ENCODE peak calls at places on chromosomes 11 and 22, in seven cellular contexts. One of them, this sample, is unnamed.

GRCh38 chr11:10590516-10590915 is 22.1 kb upstream of the LYVE1 start:
- DNase-seq in HepG2: no peak
- DNase-seq in H1: no peak
- DNase-seq in GM12878: no peak
- DNase-seq in K562: no peak
- DNase-seq in IMR-90: peak
- DNase-seq in HCT116: no peak
- DNase-seq in this sample: no peak

GRCh38 chr11:102111787-102112653 is 1.8 kb downstream of the YAP1 start:
- DNase-seq in GM12878: no peak
- DNase-seq in IMR-90: peak
- DNase-seq in HCT116: peak
- DNase-seq in K562: no peak
- DNase-seq in H1: peak
- DNase-seq in HepG2: peak
- DNase-seq in this sample: peak

GRCh38 chr22:38098410-38099249 is 11.9 kb downstream of the BAIAP2L2 start:
- DNase-seq in HepG2: no peak
- DNase-seq in IMR-90: peak
- DNase-seq in K562: no peak
- DNase-seq in GM12878: no peak
- DNase-seq in HCT116: no peak
- DNase-seq in H1: no peak
- DNase-seq in this sample: no peak

GRCh38 chr11:106087815-106088435 is 10.5 kb downstream of the AASDHPPT start:
- DNase-seq in GM12878: no peak
- DNase-seq in IMR-90: peak
- DNase-seq in H1: no peak
- DNase-seq in HepG2: peak
- DNase-seq in HCT116: peak
- DNase-seq in K562: no peak
- DNase-seq in this sample: peak

GRCh38 chr11:63599211-63600122 is 14.8 kb downstream of the PLAAT3 start:
- DNase-seq in HCT116: no peak
- DNase-seq in HepG2: no peak
- DNase-seq in H1: no peak
- DNase-seq in GM12878: no peak
- DNase-seq in K562: peak
- DNase-seq in IMR-90: peak
- DNase-seq in this sample: peak

GRCh38 chr11:120079750-120080610 is 57.9 kb downstream of the TRIM29 start:
- DNase-seq in IMR-90: no peak
- DNase-seq in HepG2: peak
- DNase-seq in HCT116: no peak
- DNase-seq in GM12878: no peak
- DNase-seq in H1: no peak
- DNase-seq in K562: peak
- DNase-seq in this sample: no peak

GRCh38 chr11:5240458-5240857 is 6.2 kb upstream of the HBD start:
- DNase-seq in HCT116: no peak
- DNase-seq in HepG2: no peak
- DNase-seq in H1: no peak
- DNase-seq in GM12878: no peak
- DNase-seq in K562: no peak
- DNase-seq in IMR-90: no peak
- DNase-seq in this sample: no peak

GRCh38 chr22:21824439-21824912 is 43.0 kb downstream of the MAPK1 start:
- DNase-seq in HepG2: no peak
- DNase-seq in IMR-90: no peak
- DNase-seq in GM12878: no peak
- DNase-seq in HCT116: no peak
- DNase-seq in H1: no peak
- DNase-seq in K562: no peak
- DNase-seq in this sample: no peak

GRCh38 chr11:14789879-14790484 is 102.0 kb downstream of the CYP2R1 start:
- DNase-seq in GM12878: no peak
- DNase-seq in HCT116: no peak
- DNase-seq in K562: no peak
- DNase-seq in HepG2: no peak
- DNase-seq in IMR-90: peak
- DNase-seq in H1: no peak
- DNase-seq in this sample: peak

GRCh38 chr11:68658661-68659060 is 25.7 kb upstream of the GAL start:
- DNase-seq in HCT116: no peak
- DNase-seq in GM12878: no peak
- DNase-seq in K562: no peak
- DNase-seq in IMR-90: peak
- DNase-seq in HepG2: no peak
- DNase-seq in H1: no peak
- DNase-seq in this sample: no peak

GRCh38 chr11:116868066-116868465 is 30.6 kb upstream of the APOA1 start:
- DNase-seq in HCT116: no peak
- DNase-seq in K562: no peak
- DNase-seq in H1: no peak
- DNase-seq in GM12878: no peak
- DNase-seq in HepG2: no peak
- DNase-seq in IMR-90: no peak
- DNase-seq in this sample: no peak

GRCh38 chr22:48340727-48341709 is 1486.7 kb downstream of the BRD1 start:
- DNase-seq in K562: no peak
- DNase-seq in GM12878: no peak
- DNase-seq in IMR-90: no peak
- DNase-seq in HCT116: no peak
- DNase-seq in H1: no peak
- DNase-seq in HepG2: no peak
- DNase-seq in this sample: no peak

GRCh38 chr11:105000167-105000566 is 22.8 kb downstream of the CASP5 start:
- DNase-seq in H1: no peak
- DNase-seq in GM12878: no peak
- DNase-seq in IMR-90: no peak
- DNase-seq in HCT116: peak
- DNase-seq in HepG2: peak
- DNase-seq in K562: no peak
- DNase-seq in this sample: peak

GRCh38 chr22:46078241-46079092 is 71.9 kb upstream of the PPARA start:
- DNase-seq in H1: no peak
- DNase-seq in IMR-90: no peak
- DNase-seq in HCT116: no peak
- DNase-seq in K562: no peak
- DNase-seq in HepG2: no peak
- DNase-seq in GM12878: no peak
- DNase-seq in this sample: peak

GRCh38 chr11:91421586-91421985 is 803.0 kb upstream of the FAT3 start:
- DNase-seq in GM12878: no peak
- DNase-seq in K562: no peak
- DNase-seq in HepG2: no peak
- DNase-seq in IMR-90: no peak
- DNase-seq in H1: no peak
- DNase-seq in HCT116: no peak
- DNase-seq in this sample: no peak

GRCh38 chr11:90204832-90205646 is 17.8 kb downstream of the CHORDC1 start:
- DNase-seq in H1: no peak
- DNase-seq in HepG2: peak
- DNase-seq in K562: peak
- DNase-seq in HCT116: peak
- DNase-seq in IMR-90: peak
- DNase-seq in GM12878: no peak
- DNase-seq in this sample: peak

GRCh38 chr11:128346808-128347207 is 240.6 kb downstream of the ETS1 start:
- DNase-seq in GM12878: no peak
- DNase-seq in IMR-90: peak
- DNase-seq in H1: no peak
- DNase-seq in K562: no peak
- DNase-seq in HepG2: no peak
- DNase-seq in HCT116: no peak
- DNase-seq in this sample: no peak

GRCh38 chr11:117861151-117862018 is 15.1 kb downstream of the FXYD6 start:
- DNase-seq in IMR-90: no peak
- DNase-seq in HCT116: no peak
- DNase-seq in HepG2: no peak
- DNase-seq in K562: no peak
- DNase-seq in H1: peak
- DNase-seq in GM12878: no peak
- DNase-seq in this sample: no peak

GRCh38 chr11:36409152-36409713 is 100.8 kb downstream of the TRAF6 start:
- DNase-seq in HCT116: no peak
- DNase-seq in IMR-90: peak
- DNase-seq in H1: no peak
- DNase-seq in HepG2: no peak
- DNase-seq in GM12878: no peak
- DNase-seq in K562: no peak
- DNase-seq in this sample: no peak

GRCh38 chr22:43530864-43531201 is 119.0 kb downstream of the MPPED1 start:
- DNase-seq in IMR-90: no peak
- DNase-seq in HCT116: no peak
- DNase-seq in GM12878: no peak
- DNase-seq in H1: no peak
- DNase-seq in K562: no peak
- DNase-seq in HepG2: no peak
- DNase-seq in this sample: no peak

GRCh38 chr11:108886608-108887007 is 221.7 kb downstream of the DDX10 start:
- DNase-seq in H1: no peak
- DNase-seq in GM12878: no peak
- DNase-seq in HCT116: no peak
- DNase-seq in HepG2: no peak
- DNase-seq in IMR-90: peak
- DNase-seq in K562: no peak
- DNase-seq in this sample: peak

GRCh38 chr22:23243006-23243573 is 62.8 kb downstream of the BCR start:
- DNase-seq in K562: peak
- DNase-seq in H1: peak
- DNase-seq in GM12878: peak
- DNase-seq in IMR-90: no peak
- DNase-seq in HepG2: no peak
- DNase-seq in HCT116: no peak
- DNase-seq in this sample: no peak

GRCh38 chr11:15199693-15200092 is 85.0 kb downstream of the INSC start:
- DNase-seq in HepG2: no peak
- DNase-seq in HCT116: no peak
- DNase-seq in H1: no peak
- DNase-seq in GM12878: no peak
- DNase-seq in K562: no peak
- DNase-seq in IMR-90: peak
- DNase-seq in this sample: no peak

GRCh38 chr11:72781313-72782080 is 12.3 kb downstream of the STARD10 start:
- DNase-seq in HepG2: no peak
- DNase-seq in IMR-90: no peak
- DNase-seq in GM12878: no peak
- DNase-seq in H1: no peak
- DNase-seq in K562: peak
- DNase-seq in HCT116: no peak
- DNase-seq in this sample: no peak
- TF ChIP-seq CEBPB in HepG2: no peak
- TF ChIP-seq CEBPB in IMR-90: no peak
- TF ChIP-seq CEBPB in GM12878: no peak
- TF ChIP-seq CEBPB in H1: no peak
- TF ChIP-seq CEBPB in K562: no peak
- TF ChIP-seq CEBPB in HCT116: no peak
- TF ChIP-seq CEBPB in this sample: no peak

GRCh38 chr11:21893468-21893867 is 299.4 kb upstream of the ANO5 start:
- DNase-seq in GM12878: no peak
- DNase-seq in IMR-90: no peak
- DNase-seq in HepG2: no peak
- DNase-seq in HCT116: no peak
- DNase-seq in H1: no peak
- DNase-seq in K562: no peak
- DNase-seq in this sample: no peak

GRCh38 chr11:21896216-21896615 is 296.7 kb upstream of the ANO5 start:
- DNase-seq in H1: no peak
- DNase-seq in GM12878: no peak
- DNase-seq in K562: no peak
- DNase-seq in HepG2: no peak
- DNase-seq in IMR-90: no peak
- DNase-seq in HCT116: no peak
- DNase-seq in this sample: no peak

GRCh38 chr11:21892696-21893095 is 300.2 kb upstream of the ANO5 start:
- DNase-seq in IMR-90: no peak
- DNase-seq in HepG2: no peak
- DNase-seq in HCT116: no peak
- DNase-seq in GM12878: no peak
- DNase-seq in K562: no peak
- DNase-seq in H1: no peak
- DNase-seq in this sample: no peak

GRCh38 chr11:21895686-21896085 is 297.2 kb upstream of the ANO5 start:
- DNase-seq in HCT116: no peak
- DNase-seq in HepG2: no peak
- DNase-seq in H1: no peak
- DNase-seq in IMR-90: no peak
- DNase-seq in K562: no peak
- DNase-seq in GM12878: no peak
- DNase-seq in this sample: no peak

DNA sequence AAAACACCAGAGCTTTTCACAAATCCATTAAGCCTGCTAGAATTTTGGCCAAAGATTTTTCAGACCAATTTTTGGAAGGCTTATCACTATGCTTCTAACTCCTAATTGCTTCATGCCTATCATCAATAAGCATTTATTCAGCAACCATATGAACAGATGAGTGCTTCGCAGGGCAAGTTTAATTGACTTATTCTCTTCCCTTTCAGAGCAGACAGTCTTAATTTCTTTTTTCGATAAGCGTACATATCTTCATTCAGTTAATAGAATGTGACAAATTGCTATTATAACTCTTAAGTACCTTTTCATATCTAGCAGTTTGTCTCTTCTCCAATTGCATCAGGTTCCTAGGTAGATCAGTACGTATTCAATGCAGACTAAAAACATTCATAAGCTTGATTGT is 298.4 kb upstream of the ANO5 start:
- DNase-seq in GM12878: no peak
- DNase-seq in K562: no peak
- DNase-seq in IMR-90: no peak
- DNase-seq in H1: no peak
- DNase-seq in HepG2: no peak
- DNase-seq in HCT116: no peak
- DNase-seq in this sample: no peak
- TF ChIP-seq CEBPB in GM12878: no peak
- TF ChIP-seq CEBPB in K562: no peak
- TF ChIP-seq CEBPB in IMR-90: no peak
- TF ChIP-seq CEBPB in H1: no peak
- TF ChIP-seq CEBPB in HepG2: no peak
- TF ChIP-seq CEBPB in HCT116: no peak
- TF ChIP-seq CEBPB in this sample: no peak

GRCh38 chr11:26580929-26581328 is 8.9 kb upstream of the MUC15 start:
- DNase-seq in HepG2: no peak
- DNase-seq in HCT116: no peak
- DNase-seq in GM12878: no peak
- DNase-seq in K562: no peak
- DNase-seq in IMR-90: no peak
- DNase-seq in H1: no peak
- DNase-seq in this sample: no peak
- TF ChIP-seq CEBPB in HepG2: no peak
- TF ChIP-seq CEBPB in HCT116: no peak
- TF ChIP-seq CEBPB in GM12878: no peak
- TF ChIP-seq CEBPB in K562: no peak
- TF ChIP-seq CEBPB in IMR-90: no peak
- TF ChIP-seq CEBPB in H1: no peak
- TF ChIP-seq CEBPB in this sample: no peak

DNA sequence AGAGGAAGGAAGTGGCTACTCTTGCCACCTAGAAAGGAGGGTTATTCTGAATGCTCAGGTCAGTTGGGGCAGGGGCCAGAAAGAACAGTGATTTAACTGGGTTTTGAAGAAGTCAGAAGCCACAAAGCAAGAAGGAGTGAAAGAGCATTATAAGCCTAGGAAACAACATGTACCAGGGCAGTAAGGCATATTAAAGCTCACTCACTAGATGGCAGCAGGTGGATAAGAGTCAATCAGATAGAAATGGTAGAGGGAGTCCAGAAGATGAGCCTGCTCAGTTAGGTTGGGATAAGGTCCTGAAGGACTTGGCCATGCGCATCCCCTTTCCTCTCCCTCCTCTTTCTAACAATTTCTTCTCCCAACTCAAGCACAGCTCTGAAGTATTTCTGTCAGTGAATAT is 22.0 kb upstream of the PATE1 start:
- DNase-seq in GM12878: no peak
- DNase-seq in IMR-90: peak
- DNase-seq in HepG2: peak
- DNase-seq in H1: no peak
- DNase-seq in HCT116: peak
- DNase-seq in K562: no peak
- DNase-seq in this sample: no peak
- TF ChIP-seq CEBPB in GM12878: no peak
- TF ChIP-seq CEBPB in IMR-90: no peak
- TF ChIP-seq CEBPB in HepG2: no peak
- TF ChIP-seq CEBPB in H1: no peak
- TF ChIP-seq CEBPB in HCT116: no peak
- TF ChIP-seq CEBPB in K562: no peak
- TF ChIP-seq CEBPB in this sample: no peak

This sample was measured in A549.